ENCODE peak calls at places on chromosomes 5 and 9, in ten cellular contexts. A is thyroid gland, T is PC-3, W is astrocyte, M is lung, R is mesendoderm, I is fibroblast of lung, Z is right atrium auricular region, G is neural progenitor cell, K is neuronal stem cell. B is an unnamed sample. For H3K4me1 and H3K36me3, the result is how much of the 10 kb centered on the place peaks cover.

GRCh38 chr9:114898741-114899140 is 31.6 kb downstream of the TNFSF8 start:
- DNase-seq in A (no peak), T (no peak), W (no peak), M (no peak), R (peak), I (no peak), Z (no peak), G (no peak), K (no peak), B (no peak)

GRCh38 chr5:95113489-95113888 is 171.4 kb downstream of the MCTP1 start:
- DNase-seq in A (no peak), T (peak), W (peak), M (no peak), R (peak), I (peak), Z (no peak), G (peak), K (no peak), B (no peak)

GRCh38 chr5:127746756-127747155 is 43.6 kb downstream of the CCDC192 start:
- DNase-seq in A (no peak), T (peak), W (peak), M (no peak), R (no peak), I (peak), Z (no peak), G (no peak), K (no peak), B (no peak)

GRCh38 chr5:152404494-152404893 is 585 bp downstream of the NMUR2 start:
- DNase-seq in A (no peak), T (no peak), W (no peak), M (no peak), R (no peak), I (no peak), Z (no peak), G (no peak), K (no peak), B (no peak)

GRCh38 chr5:86749841-86750240 is 132.1 kb downstream of the COX7C start:
- DNase-seq in A (no peak), T (peak), W (no peak), M (no peak), R (no peak), I (no peak), Z (no peak), G (no peak), K (no peak), B (no peak)

GRCh38 chr9:125785187-125785840 is 38.1 kb downstream of the PBX3 start:
- DNase-seq in A (no peak), T (no peak), W (no peak), M (no peak), R (no peak), I (no peak), Z (no peak), G (no peak), K (no peak), B (no peak)

GRCh38 chr9:109190151-109190550 is 23.1 kb upstream of the FRRS1L start:
- DNase-seq in A (no peak), T (peak), W (peak), M (no peak), R (peak), I (no peak), Z (no peak), G (no peak), K (no peak), B (no peak)

GRCh38 chr9:94656190-94656589 is 16.9 kb upstream of the FBP1 start:
- DNase-seq in A (peak), T (no peak), W (no peak), M (peak), R (no peak), I (no peak), Z (no peak), G (peak), K (no peak), B (no peak)

GRCh38 chr5:38009754-38010386 is 170.0 kb upstream of the GDNF start:
- DNase-seq in A (no peak), T (no peak), W (no peak), M (no peak), R (no peak), I (no peak), Z (no peak), G (no peak), K (no peak), B (no peak)

GRCh38 chr5:71701409-71701808 is 17.7 kb upstream of the CARTPT start:
- DNase-seq in A (no peak), T (no peak), W (no peak), M (no peak), R (no peak), I (no peak), Z (no peak), G (no peak), K (no peak), B (no peak)

GRCh38 chr5:157801-158200 is 33.5 kb upstream of the LRRC14B start:
- DNase-seq in A (no peak), T (no peak), W (no peak), M (no peak), R (no peak), I (no peak), Z (peak), G (no peak), K (no peak), B (no peak)

GRCh38 chr5:141208478-141208877 is at the start of gene PCDHB12:
- DNase-seq in A (no peak), T (peak), W (no peak), M (no peak), R (peak), I (no peak), Z (no peak), G (peak), K (no peak), B (no peak)

GRCh38 chr5:135569755-135570452 is 8.9 kb downstream of the CXCL14 start:
- DNase-seq in A (peak), T (peak), W (peak), M (peak), R (peak), I (peak), Z (no peak), G (peak), K (no peak), B (no peak)

GRCh38 chr9:116741106-116741740 is 54.1 kb downstream of the TRIM32 start:
- DNase-seq in A (no peak), T (no peak), W (no peak), M (no peak), R (no peak), I (no peak), Z (no peak), G (no peak), K (no peak), B (no peak)

GRCh38 chr9:107285292-107285691 is 2.2 kb downstream of the RAD23B start:
- DNase-seq in A (no peak), T (no peak), W (no peak), M (no peak), R (no peak), I (no peak), Z (no peak), G (no peak), K (no peak), B (no peak)

GRCh38 chr9:94894111-94894699 is 167.7 kb downstream of the AOPEP start:
- DNase-seq in A (no peak), T (no peak), W (peak), M (no peak), R (no peak), I (peak), Z (no peak), G (no peak), K (no peak), B (no peak)

GRCh38 chr5:168592014-168592368 is 12.8 kb upstream of the PANK3 start:
- DNase-seq in A (peak), T (peak), W (peak), M (no peak), R (no peak), I (peak), Z (no peak), G (no peak), K (no peak), B (no peak)

GRCh38 chr5:76462097-76462702 is 59.1 kb downstream of the IQGAP2 start:
- DNase-seq in A (no peak), T (no peak), W (no peak), M (no peak), R (no peak), I (no peak), Z (no peak), G (no peak), K (no peak), B (no peak)

GRCh38 chr5:80189701-80190100 is 66.1 kb downstream of the SERINC5 start:
- DNase-seq in A (no peak), T (no peak), W (no peak), M (no peak), R (no peak), I (no peak), Z (no peak), G (no peak), K (no peak), B (no peak)

GRCh38 chr9:38263534-38263933 is 129.0 kb upstream of the ALDH1B1 start:
- DNase-seq in A (no peak), T (peak), W (peak), M (no peak), R (peak), I (peak), Z (peak), G (peak), K (no peak), B (no peak)

GRCh38 chr9:744790-745456 is 96.6 kb upstream of the DMRT1 start:
- DNase-seq in A (no peak), T (no peak), W (no peak), M (no peak), R (peak), I (peak), Z (peak), G (no peak), K (no peak), B (no peak)

GRCh38 chr5:61397238-61397637 is 65.2 kb downstream of the ZSWIM6 start:
- DNase-seq in A (peak), T (no peak), W (no peak), M (no peak), R (no peak), I (no peak), Z (no peak), G (no peak), K (no peak), B (no peak)

GRCh38 chr5:1661311-1661710 is 137.6 kb upstream of the LPCAT1 start:
- DNase-seq in A (no peak), T (no peak), W (no peak), M (peak), R (no peak), I (no peak), Z (peak), G (no peak), K (no peak), B (no peak)

GRCh38 chr5:127206320-127207113 is 84.1 kb upstream of the MEGF10 start:
- DNase-seq in A (no peak), T (peak), W (peak), M (no peak), R (peak), I (peak), Z (no peak), G (no peak), K (no peak), B (no peak)

GRCh38 chr5:32308951-32309350 is 3.8 kb downstream of the MTMR12 start:
- DNase-seq in A (no peak), T (no peak), W (no peak), M (no peak), R (no peak), I (no peak), Z (no peak), G (no peak), K (no peak), B (no peak)

GRCh38 chr5:78537821-78538220 is 110.8 kb downstream of the LHFPL2 start:
- DNase-seq in A (no peak), T (peak), W (peak), M (no peak), R (peak), I (peak), Z (no peak), G (peak), K (no peak), B (no peak)

GRCh38 chr5:73867344-73868335 is 241.6 kb downstream of the ARHGEF28 start:
- DNase-seq in A (no peak), T (no peak), W (peak), M (no peak), R (no peak), I (peak), Z (no peak), G (no peak), K (no peak), B (no peak)

GRCh38 chr5:110275878-110276277 is 450.6 kb downstream of the TMEM232 start:
- DNase-seq in A (no peak), T (no peak), W (no peak), M (no peak), R (no peak), I (no peak), Z (no peak), G (no peak), K (no peak), B (no peak)

GRCh38 chr5:133472829-133473228 is 139.5 kb downstream of the FSTL4 start:
- DNase-seq in A (no peak), T (no peak), W (no peak), M (no peak), R (no peak), I (no peak), Z (no peak), G (no peak), K (no peak), B (no peak)

GRCh38 chr5:64693636-64694035 is 3.3 kb downstream of the SHISAL2B start:
- DNase-seq in A (no peak), T (peak), W (no peak), M (no peak), R (no peak), I (no peak), Z (no peak), G (no peak), K (no peak), B (no peak)

GRCh38 chr9:28539432-28539831 is 966.2 kb upstream of the C9orf72 start:
- DNase-seq in A (no peak), T (peak), W (no peak), M (no peak), R (no peak), I (no peak), Z (no peak), G (no peak), K (no peak), B (no peak)

GRCh38 chr9:95852059-95853032 is 23.1 kb upstream of the ERCC6L2 start:
- DNase-seq in A (no peak), T (peak), W (peak), M (no peak), R (peak), I (peak), Z (no peak), G (no peak), K (no peak), B (no peak)

GRCh38 chr9:6829027-6829426 is 71.3 kb downstream of the KDM4C start:
- DNase-seq in A (no peak), T (peak), W (no peak), M (no peak), R (peak), I (no peak), Z (no peak), G (peak), K (no peak), B (no peak)

GRCh38 chr9:125550216-125550614 is 156.8 kb downstream of the MAPKAP1 start:
- DNase-seq in A (no peak), T (no peak), W (peak), M (no peak), R (no peak), I (peak), Z (no peak), G (no peak), K (no peak), B (no peak)

DNA sequence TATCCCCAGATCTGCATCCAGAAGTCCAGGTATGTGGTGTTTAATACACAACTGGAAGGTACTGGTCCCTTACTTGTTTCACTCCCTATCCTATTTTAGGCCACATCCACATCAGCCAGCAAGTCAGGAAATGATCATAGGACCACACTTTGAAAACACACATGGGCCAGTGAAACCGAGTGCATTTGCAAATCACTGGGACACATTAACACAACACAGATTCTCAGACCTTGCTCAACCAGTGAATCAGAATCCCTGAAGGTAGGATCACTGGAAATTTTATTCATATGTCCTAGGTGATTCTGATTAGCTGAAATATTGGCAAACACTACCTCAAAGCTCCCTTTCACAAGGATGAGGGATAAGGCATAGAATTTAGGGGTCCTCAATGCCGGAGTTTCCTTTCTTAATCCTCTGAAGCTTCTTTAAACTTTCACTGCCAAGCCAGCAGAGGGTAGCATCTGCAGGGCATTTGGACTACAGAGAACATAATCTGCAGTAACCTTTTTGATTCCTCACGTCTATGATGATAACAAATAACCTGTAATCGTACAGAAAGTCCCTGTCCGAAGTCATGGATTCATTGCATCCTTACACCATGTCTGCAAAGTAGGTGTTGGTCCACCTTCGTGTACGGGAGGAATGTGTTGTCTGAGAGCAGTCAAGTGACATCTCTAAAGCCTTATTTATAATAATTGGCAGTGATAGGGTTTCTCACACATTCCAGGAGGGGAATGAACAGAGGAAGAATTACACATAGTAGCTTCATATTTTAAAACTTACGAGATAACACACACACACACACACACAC is 11.0 kb upstream of the ABLIM3 start:
- DNase-seq in A (no peak), T (peak), W (no peak), M (no peak), R (no peak), I (peak), Z (no peak), G (peak), K (no peak), B (no peak)
- H3K4me1 ChIP-seq in A (under half), T (half or more), W (under half), M (under half), R (under half), I (under half), Z (half or more), G (under half), K (under half), B (under half)

GRCh38 chr9:33032865-33033264 is 7.8 kb downstream of the DNAJA1 start:
- DNase-seq in A (no peak), T (no peak), W (no peak), M (no peak), R (no peak), I (no peak), Z (no peak), G (no peak), K (no peak), B (no peak)
- H3K36me3 ChIP-seq in A (half or more), T (half or more), W (half or more), M (under half), R (under half), I (under half), Z (half or more), G (under half), K (half or more), B (under half)

DNA sequence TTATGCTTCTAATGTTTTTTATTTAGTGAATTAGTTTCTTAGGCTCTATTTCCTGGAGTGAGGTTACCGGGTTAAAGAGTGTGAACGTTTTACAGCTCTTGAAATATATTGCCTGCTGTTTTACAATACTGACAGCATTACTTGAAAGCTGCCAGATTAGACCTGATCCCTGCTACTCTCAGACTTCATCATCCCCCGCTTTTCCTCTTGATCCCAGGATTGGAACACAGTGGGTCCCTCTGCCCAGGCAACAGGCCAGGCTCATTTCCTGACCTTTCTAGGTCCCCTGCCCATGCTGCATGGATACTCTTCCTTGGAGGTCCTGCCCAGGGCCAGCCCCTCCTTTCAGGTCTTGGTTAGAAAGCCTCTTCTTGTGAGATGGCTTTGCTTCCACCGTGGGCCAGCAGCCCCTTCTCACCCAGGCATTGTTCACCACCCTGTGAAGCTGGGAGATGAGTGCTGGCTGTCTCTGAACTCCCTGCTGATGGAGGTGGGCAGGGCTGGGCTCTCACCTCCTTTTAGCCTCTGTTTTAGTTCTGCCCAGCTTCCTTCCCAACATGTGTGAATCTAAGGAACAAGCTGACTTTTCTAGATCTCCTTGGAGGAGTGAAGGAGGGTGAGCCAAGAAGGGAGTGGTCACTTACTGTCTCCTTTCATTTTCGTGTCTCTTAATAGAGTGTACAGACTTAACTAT is 15.5 kb upstream of the FAM120AOS start:
- DNase-seq in A (no peak), T (no peak), W (no peak), M (no peak), R (peak), I (peak), Z (no peak), G (peak), K (no peak), B (no peak)
- H3K4me1 ChIP-seq in A (half or more), T (under half), W (under half), M (half or more), R (under half), I (under half), Z (half or more), G (under half), K (under half), B (half or more)

DNA sequence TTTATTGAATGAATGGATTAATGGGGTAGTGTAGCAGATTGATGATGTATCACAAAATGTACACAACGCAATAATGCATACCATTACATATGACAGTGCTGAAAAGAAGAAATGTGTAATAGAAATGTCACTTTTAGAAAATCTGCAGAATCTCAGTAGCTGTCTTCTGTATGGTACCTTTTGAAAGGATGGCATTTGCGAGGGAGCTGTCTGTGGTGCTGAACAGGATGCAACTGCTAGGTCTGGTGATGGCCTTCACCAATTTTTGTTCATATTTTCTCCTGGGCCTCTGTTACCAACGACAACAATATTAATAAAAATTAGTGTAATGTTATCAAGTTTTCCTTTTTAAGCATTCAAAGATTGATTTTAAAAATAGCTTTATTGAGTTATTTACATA is 36.2 kb upstream of the OTULIN start:
- DNase-seq in A (peak), T (peak), W (peak), M (no peak), R (peak), I (peak), Z (no peak), G (peak), K (peak), B (no peak)
- H3K36me3 ChIP-seq in A (under half), T (under half), W (under half), M (under half), R (under half), I (under half), Z (under half), G (under half), K (under half), B (under half)

DNA sequence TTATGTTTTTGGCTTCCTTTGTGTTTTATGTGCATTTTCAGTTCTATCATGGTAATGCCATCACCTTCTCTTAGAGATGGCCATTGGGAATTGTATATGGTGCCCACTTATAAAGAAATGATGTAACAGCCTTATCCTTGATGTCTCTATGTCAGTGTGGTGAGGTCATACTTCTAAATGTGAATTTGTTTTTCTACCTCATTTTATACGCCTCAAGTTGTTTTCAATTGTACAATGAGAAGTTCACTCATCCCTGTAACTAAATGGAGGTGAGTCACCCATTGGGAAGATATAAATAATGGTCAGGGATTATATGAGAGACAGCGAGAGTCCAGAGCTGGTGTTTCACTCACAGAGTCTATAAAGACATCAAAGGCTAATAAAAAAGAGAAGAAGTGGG is 402.4 kb downstream of the AGTPBP1 start:
- DNase-seq in A (no peak), T (no peak), W (no peak), M (no peak), R (no peak), I (no peak), Z (no peak), G (no peak), K (no peak), B (no peak)
- H3K4me1 ChIP-seq in A (under half), T (under half), W (under half), M (under half), R (under half), I (under half), Z (under half), G (under half), K (under half), B (under half)

DNA sequence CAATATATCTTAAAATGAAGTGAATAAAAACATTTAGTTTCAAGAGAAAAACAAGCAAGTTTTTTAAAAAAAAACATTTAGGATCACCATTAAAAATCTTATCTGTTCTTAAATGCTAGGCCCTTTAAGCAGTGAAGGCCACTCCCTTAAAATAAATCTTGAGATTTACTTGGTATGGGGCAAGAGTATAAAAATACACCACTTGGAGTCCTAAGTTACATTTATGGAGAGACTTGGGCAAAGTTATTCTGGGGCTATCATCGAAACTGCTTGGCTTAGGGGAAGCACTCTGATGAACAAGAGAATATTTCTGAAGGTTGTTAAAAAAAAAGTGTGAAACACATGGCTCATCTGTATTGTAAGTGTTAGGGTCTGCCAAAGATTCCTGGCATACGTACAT is 97.4 kb downstream of the NR3C1 start:
- DNase-seq in A (no peak), T (no peak), W (no peak), M (no peak), R (no peak), I (no peak), Z (no peak), G (no peak), K (no peak), B (no peak)
- H3K36me3 ChIP-seq in A (under half), T (under half), W (under half), M (under half), R (under half), I (under half), Z (under half), G (under half), K (under half), B (under half)

B was measured in thoracic aorta.